ENCODE peak calls at places on chromosome 15, in four cellular contexts. V, Q, X and K are unnamed samples.

GRCh38 chr15:60651734-60652141 is 172.8 kb upstream of the ICE2 start:
- DNase-seq in V (no peak), X (no peak), Q (peak; percentile 78), K (no peak)

GRCh38 chr15:82624438-82624837 is 22.7 kb downstream of the CPEB1 start:
- DNase-seq in X (no peak), Q (no peak), V (no peak), K (no peak)

GRCh38 chr15:36769110-36769509 is 189.7 kb downstream of the CDIN1 start:
- DNase-seq in V (no peak), X (no peak), Q (no peak), K (no peak)

GRCh38 chr15:32119694-32120330 is 89.5 kb downstream of the CHRNA7 start:
- DNase-seq in V (no peak), X (peak; percentile 60), Q (no peak), K (no peak)

GRCh38 chr15:64883097-64883581 is 28.6 kb upstream of the ANKDD1A start:
- DNase-seq in V (peak; percentile 19), X (peak; percentile 36), Q (no peak), K (peak; percentile 43)

GRCh38 chr15:35019401-35020327 is 31.6 kb upstream of the ZNF770 start:
- DNase-seq in X (no peak), V (peak; percentile 39), Q (no peak), K (peak; percentile 34)

GRCh38 chr15:42736178-42736792 is 643 bp downstream of the CDAN1 start:
- DNase-seq in X (no peak), Q (peak; percentile 63), V (peak; percentile 77), K (peak; percentile 27)

GRCh38 chr15:55526559-55527036 is 18.6 kb upstream of the DNAAF4 start:
- DNase-seq in Q (peak; percentile 91), V (peak; percentile 71), X (no peak), K (peak; percentile 77)

GRCh38 chr15:74543583-74543982 is 2.6 kb downstream of the ARID3B start:
- DNase-seq in X (no peak), Q (peak; percentile 62), V (no peak), K (no peak)

GRCh38 chr15:69577397-69577796 is 124.8 kb downstream of the RPLP1 start:
- DNase-seq in X (no peak), V (no peak), Q (no peak), K (no peak)

GRCh38 chr15:43517354-43518072 is at the start of gene MAP1A:
- DNase-seq in X (no peak), V (peak; percentile 87), Q (peak; percentile 38), K (peak; percentile 85)

GRCh38 chr15:43934480-43934879 is 107.7 kb downstream of the WDR76 start:
- DNase-seq in Q (no peak), X (no peak), V (no peak), K (no peak)

GRCh38 chr15:52100807-52101206 is 11.8 kb downstream of the BCL2L10 start:
- DNase-seq in X (peak; percentile 82), V (peak; percentile 87), Q (no peak), K (peak; percentile 86)

GRCh38 chr15:74461847-74462511 is 1.0 kb upstream of the UBL7 start:
- DNase-seq in Q (peak; percentile 45), X (no peak), V (peak; percentile 29), K (peak; percentile 27)

GRCh38 chr15:96029172-96029571 is 301.3 kb upstream of the NR2F2 start:
- DNase-seq in V (no peak), X (no peak), Q (no peak), K (no peak)

GRCh38 chr15:73440571-73440970 is 2.4 kb upstream of the REC114 start:
- DNase-seq in V (no peak), X (no peak), Q (no peak), K (no peak)

GRCh38 chr15:101267320-101268104 is 9.8 kb downstream of the SELENOS start:
- DNase-seq in V (no peak), Q (no peak), X (no peak), K (no peak)

GRCh38 chr15:94235041-94235440 is 3.7 kb downstream of the MCTP2 start:
- DNase-seq in Q (no peak), X (no peak), V (no peak), K (no peak)
- H3K4me1 ChIP-seq in Q (peaks cover 92% of the 10 kb centered on the region), X (peaks cover 27% of the 10 kb centered on the region), V (peaks cover 44% of the 10 kb centered on the region), K (no peaks in the 10 kb centered on the region)

GRCh38 chr15:76151599-76151974 is 91.8 kb downstream of the TMEM266 start:
- DNase-seq in Q (no peak), V (no peak), X (no peak), K (no peak)
- H3K4me3 ChIP-seq in Q (no peak overlapping the region), V (no peak overlapping the region), X (no peak overlapping the region), K (no peak overlapping the region)

GRCh38 chr15:92907880-92908279 is 7.8 kb downstream of the CHD2 start:
- DNase-seq in X (no peak), V (peak; percentile 71), Q (no peak), K (peak; percentile 87)
- H3K4me1 ChIP-seq in X (peaks cover 91% of the 10 kb centered on the region), V (peaks cover 73% of the 10 kb centered on the region), Q (peaks cover 49% of the 10 kb centered on the region), K (peaks cover 53% of the 10 kb centered on the region)

DNA sequence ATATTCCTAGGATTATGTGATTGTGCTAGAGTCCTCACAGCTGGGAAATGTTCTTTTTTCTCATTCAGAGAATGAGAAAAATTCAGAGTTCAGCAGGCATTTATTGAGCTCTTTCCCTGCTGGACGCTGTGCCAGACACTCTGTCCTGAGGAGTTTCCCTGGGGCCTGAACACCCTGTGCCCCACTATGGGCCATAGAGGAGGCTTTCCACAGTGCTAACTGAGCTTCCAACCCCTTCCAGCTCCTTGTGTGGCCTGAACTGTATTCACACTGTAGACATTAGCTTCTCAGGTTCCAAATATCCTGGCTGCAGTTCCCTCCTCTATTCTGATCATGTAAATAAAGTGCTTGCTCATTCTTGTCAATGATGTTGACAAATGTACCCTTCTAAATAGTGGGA is 10.0 kb downstream of the ABHD2 start:
- DNase-seq in X (no peak), V (peak; percentile 51), Q (no peak), K (no peak)
- H3K4me3 ChIP-seq in X (no peak overlapping the region), V (no peak overlapping the region), Q (no peak overlapping the region), K (no peak overlapping the region)

GRCh38 chr15:40931300-40932142 is 2.4 kb downstream of the DLL4 start:
- DNase-seq in X (peak; percentile 62), V (no peak), Q (no peak), K (no peak)
- H3K4me1 ChIP-seq in X (peaks cover 47% of the 10 kb centered on the region), V (peaks cover 17% of the 10 kb centered on the region), Q (peaks cover 37% of the 10 kb centered on the region), K (peaks cover 39% of the 10 kb centered on the region)

GRCh38 chr15:25859838-25860645 is 3.1 kb downstream of the ATP10A start:
- DNase-seq in Q (no peak), X (no peak), V (peak; percentile 35), K (no peak)
- H3K4me3 ChIP-seq in Q (no peak overlapping the region), X (peak overlapping the region; percentile 9), V (peak overlapping the region; percentile 82), K (no peak overlapping the region)

DNA sequence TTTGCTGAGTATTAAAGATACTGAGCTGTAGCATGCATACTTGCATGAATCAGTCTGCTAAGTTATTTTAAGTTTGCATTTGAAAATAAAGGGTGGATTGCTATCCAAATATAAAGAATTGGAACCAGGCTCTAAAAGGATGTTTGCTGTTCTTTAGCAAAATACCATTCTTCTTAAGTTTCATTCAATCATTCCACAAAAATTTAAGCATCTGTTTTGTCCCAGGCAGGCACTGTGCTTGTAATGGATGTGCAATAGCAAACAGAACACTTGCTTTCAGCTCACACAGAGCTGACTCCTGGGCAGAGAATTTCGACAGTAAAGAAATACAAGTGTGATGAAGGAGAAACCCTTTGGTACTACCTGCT is 151.1 kb downstream of the PGPEP1L start:
- DNase-seq in Q (no peak), V (peak; percentile 94), X (no peak), K (no peak)
- H3K4me1 ChIP-seq in Q (peaks cover 15% of the 10 kb centered on the region), V (peaks cover 46% of the 10 kb centered on the region), X (peaks cover 25% of the 10 kb centered on the region), K (peaks cover 58% of the 10 kb centered on the region)